ENCODE peak calls at places on chromosome 10, in six cellular contexts. C is right lobe of liver; K is activated B cell treated with CpG ODN at 0.5 μM for 24 hours; H is GM20000; Z is GM12865; O is activated effector memory CD4-positive, alpha-beta T cell treated with Interleukin-2 at 50 U/mL for 16 hours. I is an unnamed sample.

GRCh38 chr10:103153302-103153759 is 39.7 kb downstream of the NT5C2 start:
- DNase-seq in C (no peak), K (no peak), H (no peak), Z (no peak), O (no peak), I (no peak)

GRCh38 chr10:43692051-43692825 is 43.6 kb upstream of the ZNF32 start:
- DNase-seq in C (no peak), K (no peak), H (no peak), Z (no peak), O (no peak), I (no peak)

GRCh38 chr10:93309062-93309461 is 173.1 kb downstream of the MYOF start:
- DNase-seq in C (no peak), K (no peak), H (no peak), Z (no peak), O (no peak), I (no peak)

GRCh38 chr10:974038-974784 is 14.0 kb upstream of the GTPBP4 start:
- DNase-seq in C (no peak), K (no peak), H (no peak), Z (peak; percentile 63), O (no peak), I (peak; percentile 28)

GRCh38 chr10:98340946-98341345 is 73.0 kb upstream of the LOXL4 start:
- DNase-seq in C (no peak), K (no peak), H (no peak), Z (peak; percentile 23), O (no peak), I (no peak)

GRCh38 chr10:86253171-86254072 is 113.2 kb downstream of the GRID1 start:
- DNase-seq in C (no peak), K (no peak), H (no peak), Z (no peak), O (no peak), I (no peak)

GRCh38 chr10:25232229-25232628 is 57.4 kb downstream of the GPR158 start:
- DNase-seq in C (no peak), K (no peak), H (no peak), Z (no peak), O (no peak), I (no peak)

GRCh38 chr10:77801474-77802238 is 124.9 kb downstream of the DLG5 start:
- DNase-seq in C (no peak), K (no peak), H (peak; percentile 47), Z (peak; percentile 73), O (peak; percentile 31), I (no peak)

GRCh38 chr10:3950676-3951275 is 165.8 kb upstream of the KLF6 start:
- DNase-seq in C (no peak), K (no peak), H (no peak), Z (no peak), O (peak; percentile 63), I (no peak)

GRCh38 chr10:58573970-58574538 is 61.4 kb downstream of the BICC1 start:
- DNase-seq in C (no peak), K (no peak), H (no peak), Z (no peak), O (no peak), I (no peak)

GRCh38 chr10:84391326-84391725 is 62.9 kb downstream of the CCSER2 start:
- DNase-seq in C (no peak), K (no peak), H (no peak), Z (no peak), O (no peak), I (no peak)

GRCh38 chr10:88848499-88848898 is 3.1 kb downstream of the ANKRD22 start:
- DNase-seq in C (no peak), K (no peak), H (no peak), Z (peak; percentile 20), O (no peak), I (no peak)

GRCh38 chr10:29932991-29933390 is 126.4 kb downstream of the JCAD start:
- DNase-seq in C (no peak), K (no peak), H (no peak), Z (peak; percentile 29), O (no peak), I (no peak)

GRCh38 chr10:120741415-120741814 is 109.7 kb upstream of the WDR11 start:
- DNase-seq in C (no peak), K (no peak), H (no peak), Z (no peak), O (no peak), I (peak; percentile 30)

GRCh38 chr10:123496996-123497660 is 169.0 kb upstream of the GPR26 start:
- DNase-seq in C (no peak), K (no peak), H (no peak), Z (no peak), O (no peak), I (no peak)